ENCODE peak calls at places on chromosomes 16 and 17, in ten cellular contexts. E is psoas muscle, D is heart left ventricle, J is neural progenitor cell, Z is astrocyte of the cerebellum, Y is bronchial epithelial cell, C is lower lobe of right lung, P is tibial artery, M is tibial nerve, G is IMR-90. R is an unnamed sample.

GRCh38 chr16:25013751-25014499 is 1.2 kb downstream of the ARHGAP17 start:
- DNase-seq in C (no peak), J (no peak), P (no peak), Z (no peak), M (no peak), G (no peak), Y (no peak), D (no peak), E (no peak), R (no peak)

GRCh38 chr17:66351053-66351452 is 48.6 kb downstream of the PRKCA start:
- DNase-seq in Y (no peak), J (no peak), Z (no peak), D (no peak), E (peak), G (no peak), C (peak), P (peak), M (no peak), R (no peak)

GRCh38 chr17:7352910-7353635 is 1.1 kb downstream of the KCTD11 start:
- DNase-seq in D (no peak), P (no peak), J (no peak), Y (no peak), G (no peak), E (no peak), C (no peak), Z (no peak), M (no peak), R (no peak)

GRCh38 chr16:31451681-31452351 is 7.5 kb upstream of the ARMC5 start:
- DNase-seq in E (peak), J (peak), P (peak), C (no peak), Y (peak), G (peak), M (no peak), D (no peak), Z (no peak), R (no peak)

GRCh38 chr17:43308999-43309398 is 75.2 kb upstream of the RNU2-1 start:
- DNase-seq in Z (no peak), G (no peak), J (no peak), M (no peak), E (no peak), Y (no peak), D (no peak), C (no peak), P (no peak), R (no peak)

GRCh38 chr17:8941520-8941919 is 24.0 kb downstream of the PIK3R5 start:
- DNase-seq in C (peak), M (no peak), Z (no peak), P (no peak), Y (no peak), J (no peak), D (peak), E (no peak), G (no peak), R (no peak)

GRCh38 chr17:50903604-50904521 is 37.7 kb upstream of the TOB1 start:
- DNase-seq in C (no peak), D (no peak), G (peak), Z (no peak), E (no peak), J (no peak), M (no peak), Y (peak), P (no peak), R (no peak)

GRCh38 chr17:41331606-41332005 is 16.1 kb upstream of the KRTAP17-1 start:
- DNase-seq in Y (no peak), C (no peak), M (no peak), Z (no peak), P (no peak), J (no peak), G (no peak), D (no peak), E (no peak), R (no peak)

GRCh38 chr17:47802341-47803022 is 19.1 kb downstream of the OSBPL7 start:
- DNase-seq in P (no peak), J (peak), M (no peak), E (no peak), Y (peak), D (no peak), Z (peak), C (no peak), G (peak), R (peak)

GRCh38 chr16:81928975-81929374 is 82.3 kb downstream of the SDR42E1 start:
- DNase-seq in P (no peak), M (no peak), Y (peak), Z (no peak), D (no peak), E (no peak), J (no peak), C (peak), G (no peak), R (no peak)

GRCh38 chr16:4203748-4204147 is 38.1 kb downstream of the SRL start:
- DNase-seq in P (no peak), Y (no peak), J (no peak), D (no peak), M (no peak), Z (no peak), G (no peak), E (no peak), C (no peak), R (no peak)

GRCh38 chr17:40399185-40399584 is 18.5 kb downstream of the TOP2A start:
- DNase-seq in P (no peak), G (peak), Y (peak), E (no peak), D (no peak), M (no peak), C (no peak), Z (peak), J (peak), R (no peak)

GRCh38 chr17:16141685-16142084 is 73.6 kb downstream of the NCOR1 start:
- DNase-seq in D (no peak), C (no peak), P (no peak), E (no peak), Z (no peak), G (no peak), Y (no peak), M (no peak), J (no peak), R (no peak)

GRCh38 chr16:82629441-82630027 is 2.8 kb downstream of the CDH13 start:
- DNase-seq in M (no peak), E (no peak), G (peak), Z (peak), J (peak), D (no peak), C (no peak), Y (peak), P (no peak), R (no peak)

GRCh38 chr17:61251939-61252865 is 147.4 kb upstream of the TBX2 start:
- DNase-seq in J (no peak), P (peak), Y (no peak), M (peak), C (peak), D (peak), Z (peak), G (peak), E (peak), R (no peak)

GRCh38 chr16:89720859-89721643 is at the start of the genes VPS9D1 and ZNF276:
- DNase-seq in C (peak), P (peak), M (peak), E (peak), J (peak), D (peak), Z (no peak), G (peak), Y (peak), R (no peak)

GRCh38 chr16:57941016-57941656 is 29.8 kb downstream of the CNGB1 start:
- DNase-seq in M (peak), Z (peak), C (peak), E (no peak), P (no peak), J (no peak), Y (peak), D (peak), G (no peak), R (no peak)

GRCh38 chr17:80124351-80124981 is 22.5 kb downstream of the EIF4A3 start:
- DNase-seq in D (no peak), J (peak), M (no peak), Y (peak), P (no peak), C (no peak), Z (no peak), G (peak), E (no peak), R (no peak)
- TF ChIP-seq CTCF in D (no peak), J (peak), M (no peak), Y (peak), P (no peak), C (peak), Z (peak), G (peak), E (no peak), R (peak)

GRCh38 chr16:85126731-85127662 is 14.7 kb upstream of the CIBAR2 start:
- DNase-seq in P (no peak), C (no peak), G (peak), M (no peak), Z (peak), D (no peak), Y (peak), J (peak), E (peak), R (no peak)
- TF ChIP-seq CTCF in P (no peak), C (no peak), G (no peak), M (no peak), Z (no peak), D (no peak), Y (no peak), J (peak), E (no peak), R (no peak)

DNA sequence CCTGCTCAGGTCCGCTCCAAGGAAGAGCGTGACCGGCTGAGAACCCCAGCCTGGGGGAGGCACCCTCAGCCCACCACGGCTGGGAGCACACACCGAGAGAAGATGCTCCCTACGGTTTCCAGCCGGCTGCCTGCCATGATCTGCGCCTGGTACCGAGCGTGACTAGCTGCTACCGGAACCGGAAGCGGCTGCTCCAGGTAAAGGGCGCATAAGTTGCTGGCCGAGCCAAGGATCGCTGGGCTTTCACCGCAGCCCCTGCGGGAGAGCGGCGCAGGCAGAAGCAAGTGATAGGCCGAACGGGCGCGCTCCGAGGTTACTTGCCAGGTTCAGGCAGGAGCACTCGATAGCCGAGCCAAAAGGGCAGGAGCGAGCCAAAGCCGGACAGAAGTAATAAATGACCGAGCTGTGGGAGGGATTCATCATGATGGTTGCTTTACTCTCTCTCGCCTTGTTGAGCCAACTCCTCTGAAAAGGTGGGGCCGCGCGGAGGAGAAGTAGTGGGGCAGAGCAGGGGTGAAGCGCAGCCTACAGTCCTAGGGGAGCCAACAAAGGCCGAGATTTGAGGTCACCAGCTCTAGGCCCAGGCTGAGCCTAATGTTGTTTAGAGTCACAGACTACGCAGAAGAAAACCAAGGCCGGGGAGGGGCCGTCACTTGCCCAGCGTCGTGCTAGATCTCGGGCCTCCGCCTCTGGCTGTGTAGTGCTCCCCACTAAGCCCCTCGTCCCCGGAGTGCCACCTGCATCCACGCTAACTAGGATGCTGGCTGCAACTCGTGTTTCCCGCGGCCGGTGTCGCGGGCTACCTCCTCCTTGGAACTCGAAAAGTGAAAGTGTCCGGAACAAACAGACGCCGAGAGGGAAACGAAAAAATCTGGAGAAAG is at the start of gene MRPS23:
- DNase-seq in J (peak), Z (peak), G (peak), E (peak), C (peak), M (peak), P (peak), D (peak), Y (peak), R (peak)
- TF ChIP-seq CTCF in J (no peak), Z (no peak), G (no peak), E (no peak), C (no peak), M (peak), P (no peak), D (no peak), Y (no peak), R (no peak)

GRCh38 chr17:79167486-79167885 is 92.9 kb downstream of the ENGASE start:
- DNase-seq in Z (no peak), C (no peak), P (no peak), Y (no peak), D (no peak), M (no peak), E (no peak), J (no peak), G (no peak), R (no peak)

GRCh38 chr17:79171152-79171551 is 96.5 kb downstream of the ENGASE start:
- DNase-seq in D (no peak), G (no peak), P (no peak), J (no peak), Y (no peak), E (no peak), C (no peak), Z (no peak), M (no peak), R (no peak)

GRCh38 chr17:79169861-79170260 is 95.2 kb downstream of the ENGASE start:
- DNase-seq in G (no peak), J (no peak), C (no peak), E (no peak), M (no peak), Z (no peak), P (no peak), D (no peak), Y (no peak), R (no peak)

GRCh38 chr17:79168486-79169055 is 93.9 kb downstream of the ENGASE start:
- DNase-seq in D (no peak), E (no peak), Y (no peak), M (no peak), Z (no peak), P (no peak), G (no peak), C (no peak), J (no peak), R (no peak)

DNA sequence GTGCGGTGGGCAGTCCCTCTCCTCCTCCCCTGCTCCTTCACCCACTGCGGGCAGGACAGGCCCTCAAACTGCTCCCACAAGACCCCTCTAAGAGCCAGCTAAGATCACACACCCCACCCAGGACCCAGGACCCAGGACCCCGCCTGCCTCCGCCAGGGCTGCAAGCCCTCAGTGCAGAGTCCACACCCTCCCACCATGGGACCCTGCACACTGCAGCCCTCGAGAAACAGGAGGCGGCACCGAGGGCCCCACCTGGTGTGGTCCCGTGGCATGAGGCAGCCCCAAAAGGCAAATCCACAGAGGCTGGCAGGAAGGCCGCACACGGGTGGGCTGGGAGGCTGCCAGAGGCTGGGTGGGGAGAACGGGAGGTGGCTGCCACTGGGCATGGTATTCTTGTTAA is 94.7 kb downstream of the ENGASE start:
- DNase-seq in C (no peak), P (no peak), Z (no peak), G (no peak), J (no peak), E (no peak), M (no peak), D (no peak), Y (no peak), R (no peak)
- TF ChIP-seq CTCF in C (no peak), P (no peak), Z (no peak), G (no peak), J (no peak), E (no peak), M (no peak), D (no peak), Y (no peak), R (no peak)

GRCh38 chr17:76538941-76539340 is 903 bp upstream of the PRCD start:
- DNase-seq in J (no peak), G (no peak), D (no peak), C (peak), Y (no peak), Z (no peak), M (no peak), P (no peak), E (no peak), R (peak)

GRCh38 chr17:76541739-76542450 is 2.1 kb downstream of the PRCD start:
- DNase-seq in M (no peak), E (no peak), J (no peak), G (no peak), Z (no peak), D (no peak), P (no peak), C (no peak), Y (no peak), R (no peak)

GRCh38 chr17:76539631-76540271 is at the start of gene PRCD:
- DNase-seq in Z (no peak), M (no peak), Y (no peak), G (no peak), E (no peak), P (peak), D (no peak), J (peak), C (peak), R (peak)

GRCh38 chr17:76542566-76542971 is 2.7 kb downstream of the PRCD start:
- DNase-seq in G (no peak), Y (no peak), C (no peak), M (no peak), J (no peak), E (no peak), P (no peak), D (no peak), Z (no peak), R (no peak)

GRCh38 chr17:76540381-76541300 is 797 bp downstream of the PRCD start:
- DNase-seq in G (peak), J (peak), P (peak), E (peak), Z (peak), M (peak), D (peak), C (peak), Y (peak), R (peak)
- TF ChIP-seq CTCF in G (peak), J (no peak), P (peak), E (peak), Z (no peak), M (peak), D (peak), C (peak), Y (peak), R (no peak)

DNA sequence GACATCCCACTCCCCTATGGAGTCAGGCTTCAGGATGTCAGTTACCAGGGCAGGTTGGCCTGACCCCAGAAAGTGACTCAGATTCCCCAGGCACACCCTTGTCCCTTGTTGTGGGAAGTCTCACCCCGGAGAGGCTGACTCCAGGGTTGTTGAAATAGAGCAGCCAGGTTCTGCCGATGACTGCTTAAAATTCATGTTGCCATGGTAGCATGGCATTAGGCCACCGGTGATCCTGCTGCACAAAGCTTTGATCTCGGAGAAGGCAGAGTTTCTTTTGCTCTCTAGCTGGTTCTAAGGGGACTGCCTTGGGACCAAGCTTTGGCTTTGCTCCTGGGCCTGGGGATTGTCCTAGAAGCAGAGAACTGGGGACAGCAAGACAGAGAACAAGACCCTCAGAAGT is 106.7 kb downstream of the RGS9 start:
- DNase-seq in Z (peak), E (no peak), P (no peak), G (peak), Y (peak), J (peak), C (no peak), D (no peak), M (no peak), R (no peak)
- TF ChIP-seq CTCF in Z (no peak), E (no peak), P (no peak), G (no peak), Y (no peak), J (no peak), C (no peak), D (no peak), M (no peak), R (no peak)

GRCh38 chr17:68600123-68600880 is 865 bp downstream of the FAM20A start:
- DNase-seq in D (peak), M (no peak), J (peak), P (no peak), E (peak), G (no peak), Z (no peak), C (peak), Y (no peak), R (no peak)
- TF ChIP-seq CTCF in D (no peak), M (peak), J (peak), P (no peak), E (no peak), G (no peak), Z (no peak), C (peak), Y (peak), R (peak)

GRCh38 chr17:74354123-74354522 is 7.5 kb downstream of the BTBD17 start:
- DNase-seq in D (peak), M (no peak), Z (no peak), E (no peak), G (no peak), C (no peak), J (peak), Y (peak), P (peak), R (no peak)
- TF ChIP-seq CTCF in D (peak), M (peak), Z (no peak), E (peak), G (peak), C (peak), J (peak), Y (peak), P (no peak), R (peak)

R was measured in D721Med.